ENCODE peak calls at places on chromosomes 16 and 17, in eight cellular contexts. One of them, this sample, is unnamed.
A peak's percentile ranks its signal among the peaks of the same experiment; 100 is the strongest.

GRCh38 chr17:48175692-48176450 is 68.3 kb downstream of the SNX11 start:
- DNase-seq in epithelial cell of esophagus: peak; percentile 12
- DNase-seq in CD8-positive, alpha-beta T cell: no peak
- DNase-seq in breast epithelium: no peak
- DNase-seq in uterus: no peak
- DNase-seq in tibial nerve: no peak
- DNase-seq in Peyer's patch: no peak
- DNase-seq in fibroblast of lung: peak; percentile 73
- DNase-seq in this sample: no peak

GRCh38 chr17:44672479-44673093 is 16.3 kb downstream of the MEIOC start:
- DNase-seq in epithelial cell of esophagus: peak; percentile 32
- DNase-seq in CD8-positive, alpha-beta T cell: no peak
- DNase-seq in breast epithelium: no peak
- DNase-seq in uterus: no peak
- DNase-seq in tibial nerve: no peak
- DNase-seq in Peyer's patch: no peak
- DNase-seq in fibroblast of lung: peak; percentile 27
- DNase-seq in this sample: no peak

GRCh38 chr16:68230956-68231355 is 5.0 kb downstream of the ESRP2 start:
- DNase-seq in epithelial cell of esophagus: no peak
- DNase-seq in CD8-positive, alpha-beta T cell: no peak
- DNase-seq in breast epithelium: no peak
- DNase-seq in uterus: no peak
- DNase-seq in tibial nerve: no peak
- DNase-seq in Peyer's patch: peak; percentile 42
- DNase-seq in fibroblast of lung: no peak
- DNase-seq in this sample: no peak

GRCh38 chr16:50208460-50208931 is 55.4 kb downstream of the TENT4B start:
- DNase-seq in epithelial cell of esophagus: peak; percentile 63
- DNase-seq in CD8-positive, alpha-beta T cell: no peak
- DNase-seq in breast epithelium: no peak
- DNase-seq in uterus: no peak
- DNase-seq in tibial nerve: no peak
- DNase-seq in Peyer's patch: no peak
- DNase-seq in fibroblast of lung: peak; percentile 65
- DNase-seq in this sample: no peak

GRCh38 chr17:31373150-31374082 is 18.1 kb upstream of the RAB11FIP4 start:
- DNase-seq in epithelial cell of esophagus: peak; percentile 59
- DNase-seq in CD8-positive, alpha-beta T cell: no peak
- DNase-seq in breast epithelium: no peak
- DNase-seq in uterus: no peak
- DNase-seq in tibial nerve: peak; percentile 45
- DNase-seq in Peyer's patch: no peak
- DNase-seq in fibroblast of lung: peak; percentile 50
- DNase-seq in this sample: no peak

GRCh38 chr17:71337903-71338302 is 782.9 kb upstream of the SOX9 start:
- DNase-seq in epithelial cell of esophagus: peak; percentile 25
- DNase-seq in CD8-positive, alpha-beta T cell: no peak
- DNase-seq in breast epithelium: no peak
- DNase-seq in uterus: no peak
- DNase-seq in tibial nerve: no peak
- DNase-seq in Peyer's patch: no peak
- DNase-seq in fibroblast of lung: peak; percentile 32
- DNase-seq in this sample: no peak

GRCh38 chr17:48719642-48720262 is 2.6 kb downstream of the PRAC1 start:
- DNase-seq in epithelial cell of esophagus: no peak
- DNase-seq in CD8-positive, alpha-beta T cell: no peak
- DNase-seq in breast epithelium: no peak
- DNase-seq in uterus: no peak
- DNase-seq in tibial nerve: no peak
- DNase-seq in Peyer's patch: no peak
- DNase-seq in fibroblast of lung: no peak
- DNase-seq in this sample: no peak

GRCh38 chr17:63932008-63932561 is at the start of gene CD79B:
- DNase-seq in epithelial cell of esophagus: no peak
- DNase-seq in CD8-positive, alpha-beta T cell: peak; percentile 68
- DNase-seq in breast epithelium: no peak
- DNase-seq in uterus: no peak
- DNase-seq in tibial nerve: no peak
- DNase-seq in Peyer's patch: peak; percentile 87
- DNase-seq in fibroblast of lung: no peak
- DNase-seq in this sample: no peak

GRCh38 chr17:30905742-30906100 is 317 bp downstream of the TEFM start:
- DNase-seq in epithelial cell of esophagus: no peak
- DNase-seq in CD8-positive, alpha-beta T cell: no peak
- DNase-seq in breast epithelium: no peak
- DNase-seq in uterus: no peak
- DNase-seq in tibial nerve: no peak
- DNase-seq in Peyer's patch: no peak
- DNase-seq in fibroblast of lung: no peak
- DNase-seq in this sample: no peak

GRCh38 chr16:88810166-88810867 is 1.4 kb downstream of the APRT start:
- DNase-seq in epithelial cell of esophagus: peak; percentile 41
- DNase-seq in CD8-positive, alpha-beta T cell: no peak
- DNase-seq in breast epithelium: no peak
- DNase-seq in uterus: no peak
- DNase-seq in tibial nerve: no peak
- DNase-seq in Peyer's patch: no peak
- DNase-seq in fibroblast of lung: no peak
- DNase-seq in this sample: no peak

GRCh38 chr16:84053237-84053636 is 10.6 kb upstream of the SLC38A8 start:
- DNase-seq in epithelial cell of esophagus: no peak
- DNase-seq in CD8-positive, alpha-beta T cell: no peak
- DNase-seq in breast epithelium: no peak
- DNase-seq in uterus: no peak
- DNase-seq in tibial nerve: no peak
- DNase-seq in Peyer's patch: peak; percentile 17
- DNase-seq in fibroblast of lung: no peak
- DNase-seq in this sample: peak; percentile 41

GRCh38 chr16:72131036-72131435 is 37.4 kb downstream of the DHX38 start:
- DNase-seq in epithelial cell of esophagus: peak; percentile 25
- DNase-seq in CD8-positive, alpha-beta T cell: no peak
- DNase-seq in breast epithelium: no peak
- DNase-seq in uterus: no peak
- DNase-seq in tibial nerve: no peak
- DNase-seq in Peyer's patch: no peak
- DNase-seq in fibroblast of lung: peak; percentile 73
- DNase-seq in this sample: no peak

GRCh38 chr17:40547079-40547784 is 18.0 kb downstream of the CCR7 start:
- DNase-seq in epithelial cell of esophagus: peak; percentile 97
- DNase-seq in CD8-positive, alpha-beta T cell: peak; percentile 90
- DNase-seq in breast epithelium: peak; percentile 88
- DNase-seq in uterus: peak; percentile 22
- DNase-seq in tibial nerve: no peak
- DNase-seq in Peyer's patch: peak; percentile 79
- DNase-seq in fibroblast of lung: no peak
- DNase-seq in this sample: no peak

GRCh38 chr17:30831663-30832437 is at the start of gene ATAD5:
- DNase-seq in epithelial cell of esophagus: peak; percentile 93
- DNase-seq in CD8-positive, alpha-beta T cell: peak; percentile 90
- DNase-seq in breast epithelium: peak; percentile 81
- DNase-seq in uterus: peak; percentile 88
- DNase-seq in tibial nerve: peak; percentile 91
- DNase-seq in Peyer's patch: peak; percentile 97
- DNase-seq in fibroblast of lung: peak; percentile 94
- DNase-seq in this sample: peak; percentile 97

DNA sequence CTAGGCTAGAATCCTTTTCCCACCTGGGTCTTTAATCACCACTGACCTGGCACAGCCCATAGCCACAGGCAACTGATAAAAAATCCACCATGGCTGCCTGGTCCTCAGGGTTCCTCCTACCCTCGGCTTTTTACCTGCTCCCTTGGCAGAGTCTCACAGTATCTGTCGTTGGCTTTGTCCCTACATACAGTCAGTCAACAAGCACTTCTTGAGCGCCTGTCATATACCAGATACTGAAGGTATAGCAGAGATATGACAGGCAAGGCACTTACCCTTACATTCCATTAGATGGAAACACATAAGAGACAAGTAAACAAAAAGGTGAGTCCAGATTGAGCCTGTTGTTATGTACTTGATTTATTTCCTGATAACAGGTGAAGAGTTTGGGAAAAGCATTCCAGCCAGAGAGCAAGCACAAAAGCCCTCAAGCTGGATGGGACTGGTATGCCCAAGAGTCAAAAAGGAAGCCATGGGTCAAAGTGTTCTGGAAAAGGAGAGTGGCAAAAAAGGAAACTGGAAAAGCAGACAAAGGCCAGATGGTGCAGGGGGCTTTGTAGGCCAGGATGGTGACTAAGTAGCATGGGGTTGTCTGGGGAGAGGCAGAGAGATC is 247.0 kb downstream of the CHD9NB start:
- DNase-seq in epithelial cell of esophagus: no peak
- DNase-seq in CD8-positive, alpha-beta T cell: no peak
- DNase-seq in breast epithelium: no peak
- DNase-seq in uterus: no peak
- DNase-seq in tibial nerve: no peak
- DNase-seq in Peyer's patch: no peak
- DNase-seq in fibroblast of lung: no peak
- DNase-seq in this sample: no peak
- H3K4me3 ChIP-seq in epithelial cell of esophagus: no peak overlapping the region
- H3K4me3 ChIP-seq in CD8-positive, alpha-beta T cell: no peak overlapping the region
- H3K4me3 ChIP-seq in breast epithelium: no peak overlapping the region
- H3K4me3 ChIP-seq in uterus: no peak overlapping the region
- H3K4me3 ChIP-seq in tibial nerve: no peak overlapping the region
- H3K4me3 ChIP-seq in Peyer's patch: no peak overlapping the region
- H3K4me3 ChIP-seq in fibroblast of lung: no peak overlapping the region
- H3K4me3 ChIP-seq in this sample: no peak overlapping the region

DNA sequence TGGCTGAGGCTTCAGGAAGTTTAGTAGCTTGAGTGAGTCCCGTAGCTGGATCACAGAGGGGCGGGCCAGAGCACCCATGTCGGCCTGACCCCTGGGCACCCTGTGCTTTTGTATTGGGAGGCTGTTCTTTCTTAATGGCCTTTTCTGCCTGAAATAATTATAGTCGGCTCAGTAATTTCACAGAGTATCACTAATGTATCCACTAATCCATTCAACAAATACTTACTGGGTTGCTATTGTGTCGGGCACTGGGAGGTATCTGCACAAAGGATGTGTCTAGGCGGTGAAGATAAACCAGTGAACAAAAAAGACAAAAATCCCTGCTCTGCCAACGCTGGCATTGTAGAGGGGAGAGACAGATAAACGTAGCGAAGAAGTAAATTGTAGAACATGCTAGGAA is 318.6 kb downstream of the FOXL1 start:
- DNase-seq in epithelial cell of esophagus: no peak
- DNase-seq in CD8-positive, alpha-beta T cell: no peak
- DNase-seq in breast epithelium: no peak
- DNase-seq in uterus: no peak
- DNase-seq in tibial nerve: no peak
- DNase-seq in Peyer's patch: no peak
- DNase-seq in fibroblast of lung: no peak
- DNase-seq in this sample: no peak
- H3K4me3 ChIP-seq in epithelial cell of esophagus: no peak overlapping the region
- H3K4me3 ChIP-seq in CD8-positive, alpha-beta T cell: no peak overlapping the region
- H3K4me3 ChIP-seq in breast epithelium: no peak overlapping the region
- H3K4me3 ChIP-seq in uterus: no peak overlapping the region
- H3K4me3 ChIP-seq in tibial nerve: no peak overlapping the region
- H3K4me3 ChIP-seq in Peyer's patch: no peak overlapping the region
- H3K4me3 ChIP-seq in fibroblast of lung: no peak overlapping the region
- H3K4me3 ChIP-seq in this sample: no peak overlapping the region

GRCh38 chr17:74642995-74643394 is 19.5 kb upstream of the CD300E start:
- DNase-seq in epithelial cell of esophagus: no peak
- DNase-seq in CD8-positive, alpha-beta T cell: no peak
- DNase-seq in breast epithelium: no peak
- DNase-seq in uterus: no peak
- DNase-seq in tibial nerve: no peak
- DNase-seq in Peyer's patch: no peak
- DNase-seq in fibroblast of lung: no peak
- DNase-seq in this sample: no peak
- H3K4me3 ChIP-seq in epithelial cell of esophagus: no peak overlapping the region
- H3K4me3 ChIP-seq in CD8-positive, alpha-beta T cell: no peak overlapping the region
- H3K4me3 ChIP-seq in breast epithelium: no peak overlapping the region
- H3K4me3 ChIP-seq in uterus: no peak overlapping the region
- H3K4me3 ChIP-seq in tibial nerve: no peak overlapping the region
- H3K4me3 ChIP-seq in Peyer's patch: no peak overlapping the region
- H3K4me3 ChIP-seq in fibroblast of lung: no peak overlapping the region
- H3K4me3 ChIP-seq in this sample: no peak overlapping the region

GRCh38 chr16:56409195-56409594 is 16.1 kb downstream of the AMFR start:
- DNase-seq in epithelial cell of esophagus: peak; percentile 91
- DNase-seq in CD8-positive, alpha-beta T cell: no peak
- DNase-seq in breast epithelium: no peak
- DNase-seq in uterus: no peak
- DNase-seq in tibial nerve: no peak
- DNase-seq in Peyer's patch: no peak
- DNase-seq in fibroblast of lung: peak; percentile 46
- DNase-seq in this sample: no peak

GRCh38 chr16:56405977-56406376 is 19.4 kb downstream of the AMFR start:
- DNase-seq in epithelial cell of esophagus: no peak
- DNase-seq in CD8-positive, alpha-beta T cell: no peak
- DNase-seq in breast epithelium: no peak
- DNase-seq in uterus: no peak
- DNase-seq in tibial nerve: no peak
- DNase-seq in Peyer's patch: no peak
- DNase-seq in fibroblast of lung: no peak
- DNase-seq in this sample: no peak

GRCh38 chr16:56411123-56411522 is 14.2 kb downstream of the AMFR start:
- DNase-seq in epithelial cell of esophagus: no peak
- DNase-seq in CD8-positive, alpha-beta T cell: no peak
- DNase-seq in breast epithelium: no peak
- DNase-seq in uterus: no peak
- DNase-seq in tibial nerve: no peak
- DNase-seq in Peyer's patch: no peak
- DNase-seq in fibroblast of lung: no peak
- DNase-seq in this sample: no peak

GRCh38 chr16:56411624-56412023 is 13.7 kb downstream of the AMFR start:
- DNase-seq in epithelial cell of esophagus: no peak
- DNase-seq in CD8-positive, alpha-beta T cell: no peak
- DNase-seq in breast epithelium: no peak
- DNase-seq in uterus: no peak
- DNase-seq in tibial nerve: no peak
- DNase-seq in Peyer's patch: no peak
- DNase-seq in fibroblast of lung: no peak
- DNase-seq in this sample: no peak

DNA sequence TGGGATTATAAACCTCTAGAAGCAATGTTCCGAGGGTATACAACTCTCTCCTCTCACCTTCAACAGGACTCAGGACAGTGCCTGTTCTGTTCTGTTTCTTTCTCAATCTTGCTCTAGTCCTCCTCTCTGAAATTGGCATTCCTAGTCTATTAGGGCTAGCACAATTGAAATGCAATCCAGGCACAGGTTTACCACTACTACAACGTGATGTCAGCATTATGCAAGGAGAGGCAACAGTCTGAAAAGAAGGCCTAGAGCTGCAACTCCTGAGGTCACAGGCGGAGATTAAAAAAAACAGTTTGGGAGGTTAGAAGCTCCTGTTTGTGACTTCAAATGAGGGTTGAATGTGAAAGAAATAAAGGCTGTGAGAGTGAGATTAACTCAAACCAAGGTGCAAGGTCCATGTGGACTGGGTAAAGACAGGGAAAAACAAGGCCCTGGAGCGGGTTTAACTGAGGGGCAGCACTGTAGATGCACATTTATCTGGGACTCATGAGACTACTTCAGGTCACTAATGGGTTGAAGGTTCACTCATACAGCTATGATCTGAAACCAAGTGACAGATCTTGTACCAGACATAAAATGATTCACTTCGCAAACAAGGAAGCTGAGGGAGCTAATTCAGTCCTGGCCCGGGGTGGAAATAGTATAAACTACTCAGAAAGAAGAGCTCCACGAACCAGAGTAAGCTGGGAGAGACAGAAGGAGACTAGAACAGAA is 16.8 kb downstream of the AMFR start:
- DNase-seq in epithelial cell of esophagus: peak; percentile 60
- DNase-seq in CD8-positive, alpha-beta T cell: no peak
- DNase-seq in breast epithelium: no peak
- DNase-seq in uterus: no peak
- DNase-seq in tibial nerve: no peak
- DNase-seq in Peyer's patch: peak; percentile 57
- DNase-seq in fibroblast of lung: no peak
- DNase-seq in this sample: no peak
- H3K4me3 ChIP-seq in epithelial cell of esophagus: no peak overlapping the region
- H3K4me3 ChIP-seq in CD8-positive, alpha-beta T cell: no peak overlapping the region
- H3K4me3 ChIP-seq in breast epithelium: no peak overlapping the region
- H3K4me3 ChIP-seq in uterus: no peak overlapping the region
- H3K4me3 ChIP-seq in tibial nerve: no peak overlapping the region
- H3K4me3 ChIP-seq in Peyer's patch: no peak overlapping the region
- H3K4me3 ChIP-seq in fibroblast of lung: no peak overlapping the region
- H3K4me3 ChIP-seq in this sample: no peak overlapping the region